ENCODE peak calls at places on chromosomes 7 and 10, in four cellular contexts. P is KBM-7, U is left lung, R is SW 1271. G is an unnamed sample.
A peak's percentile ranks its signal among the peaks of the same experiment; 100 is the strongest.

GRCh38 chr10:61404771-61405170 is 48.4 kb downstream of the TMEM26 start:
- DNase-seq in P (no peak), U (no peak), R (no peak), G (peak; percentile 29)

GRCh38 chr10:5071411-5072198 is 22.6 kb upstream of the AKR1C3 start:
- DNase-seq in P (peak; percentile 66), U (peak; percentile 42), R (no peak), G (no peak)

GRCh38 chr10:116787893-116788665 is 45.7 kb upstream of the HSPA12A start:
- DNase-seq in P (peak; percentile 75), U (peak; percentile 69), R (peak; percentile 23), G (peak; percentile 23)

GRCh38 chr7:82163586-82163985 is 280.0 kb downstream of the CACNA2D1 start:
- DNase-seq in P (no peak), U (no peak), R (no peak), G (no peak)

GRCh38 chr10:64574371-64574770 is 1053.2 kb downstream of the REEP3 start:
- DNase-seq in P (no peak), U (no peak), R (no peak), G (no peak)

GRCh38 chr7:2231992-2232765 is 566 bp downstream of the MAD1L1 start:
- DNase-seq in P (peak; percentile 37), U (no peak), R (no peak), G (no peak)

GRCh38 chr7:17095951-17096350 is 202.5 kb upstream of the AHR start:
- DNase-seq in P (no peak), U (no peak), R (no peak), G (no peak)

GRCh38 chr10:22475857-22476600 is 130.7 kb downstream of the SPAG6 start:
- DNase-seq in P (peak; percentile 36), U (no peak), R (no peak), G (no peak)

GRCh38 chr7:28301148-28301641 is 111.1 kb upstream of the CREB5 start:
- DNase-seq in P (no peak), U (no peak), R (no peak), G (no peak)

GRCh38 chr10:56116684-56117083 is 244.4 kb downstream of the ZWINT start:
- DNase-seq in P (peak; percentile 4), U (no peak), R (no peak), G (no peak)

GRCh38 chr7:130595986-130596385 is 72.6 kb downstream of the COPG2 start:
- DNase-seq in P (no peak), U (no peak), R (no peak), G (no peak)

GRCh38 chr10:71582019-71582418 is 137.6 kb downstream of the C10orf105 start:
- DNase-seq in P (no peak), U (no peak), R (no peak), G (peak; percentile 5)

GRCh38 chr10:33228426-33228825 is 106.0 kb downstream of the NRP1 start:
- DNase-seq in P (no peak), U (no peak), R (no peak), G (no peak)

GRCh38 chr10:89513206-89513605 is 22.2 kb downstream of the SLC16A12 start:
- DNase-seq in P (no peak), U (no peak), R (no peak), G (no peak)

GRCh38 chr7:4833176-4833575 is 28.7 kb downstream of the PAPOLB start:
- DNase-seq in P (no peak), U (no peak), R (no peak), G (no peak)

GRCh38 chr7:19362099-19362498 is 216.9 kb upstream of the FERD3L start:
- DNase-seq in P (no peak), U (no peak), R (peak; percentile 25), G (no peak)

GRCh38 chr10:73886625-73887024 is 12.3 kb upstream of the CAMK2G start:
- DNase-seq in P (no peak), U (no peak), R (no peak), G (no peak)

GRCh38 chr10:133224076-133224475 is 5.9 kb upstream of the UTF1 start:
- DNase-seq in P (no peak), U (no peak), R (no peak), G (no peak)

GRCh38 chr10:88382699-88383098 is 200.4 kb downstream of the RNLS start:
- DNase-seq in P (no peak), U (no peak), R (no peak), G (no peak)

GRCh38 chr7:106085015-106085414 is 27.1 kb downstream of the SYPL1 start:
- DNase-seq in P (no peak), U (no peak), R (no peak), G (no peak)

GRCh38 chr7:71982847-71983246 is 429.3 kb downstream of the CALN1 start:
- DNase-seq in P (no peak), U (no peak), R (no peak), G (no peak)

GRCh38 chr10:1182280-1183032 is 126.3 kb downstream of the WDR37 start:
- DNase-seq in P (no peak), U (peak; percentile 3), R (no peak), G (no peak)

GRCh38 chr7:36115448-36116321 is 37.4 kb upstream of the EEPD1 start:
- DNase-seq in P (peak; percentile 12), U (peak; percentile 78), R (peak; percentile 91), G (peak; percentile 96)

GRCh38 chr7:41984888-41985287 is 252.1 kb downstream of the GLI3 start:
- DNase-seq in P (no peak), U (no peak), R (no peak), G (no peak)